ENCODE peak calls at places on chromosomes 16 and 17, in ten cellular contexts. O is testis; L is fibroblast of the conjunctiva; Z is neural crest cell; S is globus pallidus; I is pulmonary artery endothelial cell; P is HCEC 1CT; X is stimulated activated CD4-positive, alpha-beta T cell treated with anti-CD3 and anti-CD28 coated beads, Interleukin-1b, Interleukin-23, amount 100 ng/mL, for 4 hours; M is NCI-H187 treated with DMSO at 0.1 percent for 48 hours; Q is hypothalamus. E is an unnamed sample.

GRCh38 chr17:58272367-58273280 is 8.1 kb downstream of the MPO start:
- DNase-seq in O (no peak), L (no peak), Z (no peak), S (no peak), I (no peak), P (no peak), X (no peak), M (no peak), Q (no peak), E (no peak)

GRCh38 chr17:50636145-50636803 is 1.6 kb downstream of the ABCC3 start:
- DNase-seq in O (no peak), L (no peak), Z (no peak), S (no peak), I (no peak), P (no peak), X (no peak), M (no peak), Q (no peak), E (no peak)

GRCh38 chr16:56999409-57000270 is 10.3 kb downstream of the NLRC5 start:
- DNase-seq in O (no peak), L (no peak), Z (no peak), S (no peak), I (no peak), P (no peak), X (no peak), M (no peak), Q (no peak), E (no peak)

GRCh38 chr17:50690887-50691549 is 16.7 kb downstream of the ANKRD40 start:
- DNase-seq in O (no peak), L (no peak), Z (no peak), S (no peak), I (no peak), P (no peak), X (no peak), M (no peak), Q (no peak), E (no peak)

GRCh38 chr17:63836811-63837210 is 5.7 kb downstream of the SMARCD2 start:
- DNase-seq in O (no peak), L (no peak), Z (no peak), S (no peak), I (no peak), P (no peak), X (no peak), M (no peak), Q (no peak), E (peak; percentile 16)

GRCh38 chr17:78374631-78375274 is 3.7 kb upstream of the PGS1 start:
- DNase-seq in O (no peak), L (no peak), Z (no peak), S (no peak), I (peak; percentile 89), P (peak; percentile 44), X (no peak), M (no peak), Q (no peak), E (no peak)

GRCh38 chr16:12417830-12418229 is 385.9 kb downstream of the CPPED1 start:
- DNase-seq in O (no peak), L (no peak), Z (no peak), S (no peak), I (peak; percentile 5), P (no peak), X (no peak), M (no peak), Q (no peak), E (no peak)

GRCh38 chr17:17024778-17025300 is 17.4 kb upstream of the MPRIP start:
- DNase-seq in O (no peak), L (no peak), Z (no peak), S (no peak), I (no peak), P (no peak), X (no peak), M (no peak), Q (no peak), E (no peak)

GRCh38 chr16:73019456-73020362 is 28.2 kb downstream of the ZFHX3 start:
- DNase-seq in O (no peak), L (peak; percentile 60), Z (no peak), S (no peak), I (peak; percentile 29), P (peak; percentile 79), X (no peak), M (no peak), Q (no peak), E (no peak)

GRCh38 chr16:86740817-86741799 is 162.8 kb downstream of the FOXL1 start:
- DNase-seq in O (no peak), L (no peak), Z (peak; percentile 53), S (no peak), I (peak; percentile 57), P (peak; percentile 80), X (no peak), M (no peak), Q (no peak), E (peak; percentile 51)

GRCh38 chr16:67653131-67654068 is 6.7 kb downstream of the ACD start:
- DNase-seq in O (no peak), L (no peak), Z (no peak), S (no peak), I (no peak), P (no peak), X (no peak), M (no peak), Q (no peak), E (peak; percentile 40)

GRCh38 chr17:81518785-81519283 is 6.2 kb upstream of the ACTG1 start:
- DNase-seq in O (no peak), L (no peak), Z (no peak), S (no peak), I (no peak), P (peak; percentile 48), X (no peak), M (no peak), Q (no peak), E (no peak)

GRCh38 chr16:27355610-27356009 is 41.8 kb downstream of the IL4R start:
- DNase-seq in O (peak; percentile 77), L (no peak), Z (no peak), S (no peak), I (peak; percentile 36), P (peak; percentile 29), X (peak; percentile 30), M (no peak), Q (no peak), E (no peak)

GRCh38 chr16:15777533-15778203 is 79.2 kb downstream of the MYH11 start:
- DNase-seq in O (peak; percentile 58), L (peak; percentile 18), Z (no peak), S (no peak), I (no peak), P (peak; percentile 13), X (no peak), M (no peak), Q (no peak), E (peak; percentile 17)

GRCh38 chr17:66347661-66348604 is 45.5 kb downstream of the PRKCA start:
- DNase-seq in O (no peak), L (peak; percentile 16), Z (no peak), S (no peak), I (no peak), P (peak; percentile 61), X (no peak), M (peak; percentile 53), Q (no peak), E (no peak)

GRCh38 chr17:35749560-35750412 is 3.3 kb downstream of the GAS2L2 start:
- DNase-seq in O (no peak), L (no peak), Z (no peak), S (no peak), I (no peak), P (no peak), X (no peak), M (no peak), Q (no peak), E (no peak)

GRCh38 chr16:87064731-87065720 is 252.2 kb downstream of the C16orf95 start:
- DNase-seq in O (no peak), L (no peak), Z (no peak), S (no peak), I (no peak), P (no peak), X (no peak), M (no peak), Q (no peak), E (no peak)